ENCODE peak calls at places on chromosome 21, in six cellular contexts. D, H, L, V, X and C are unnamed samples.

GRCh38 chr21:38729745-38730401 is 75.9 kb upstream of the ETS2 start:
- DNase-seq in X (no peak), D (no peak), L (no peak), V (no peak), H (no peak), C (no peak)

GRCh38 chr21:38956791-38957571 is 151.3 kb downstream of the ETS2 start:
- DNase-seq in L (peak), X (no peak), V (no peak), D (no peak), H (no peak), C (no peak)

GRCh38 chr21:33403786-33404571 is 766 bp downstream of the IFNGR2 start:
- DNase-seq in L (peak), H (no peak), X (peak), D (no peak), V (peak), C (peak)

GRCh38 chr21:30216041-30216723 is at the start of gene CLDN8:
- DNase-seq in V (no peak), D (no peak), X (no peak), H (no peak), L (no peak), C (no peak)

GRCh38 chr21:33645730-33646129 is 3.4 kb downstream of the ITSN1 start:
- DNase-seq in L (no peak), V (no peak), D (no peak), H (no peak), X (no peak), C (no peak)

GRCh38 chr21:38841472-38841871 is 35.7 kb downstream of the ETS2 start:
- DNase-seq in H (no peak), X (no peak), L (no peak), V (no peak), D (no peak), C (no peak)

GRCh38 chr21:29175408-29176147 is 45.1 kb downstream of the MAP3K7CL start:
- DNase-seq in X (peak), L (no peak), D (no peak), V (no peak), H (peak), C (no peak)

GRCh38 chr21:46124926-46125845 is 27.3 kb downstream of the COL6A2 start:
- DNase-seq in D (no peak), V (peak), X (no peak), L (no peak), H (no peak), C (peak)

GRCh38 chr21:31132574-31133242 is 94.4 kb upstream of the KRTAP19-8 start:
- DNase-seq in L (no peak), X (no peak), D (peak), V (no peak), H (no peak), C (no peak)

GRCh38 chr21:35149698-35150097 is 100.6 kb upstream of the RUNX1 start:
- DNase-seq in V (no peak), D (no peak), L (no peak), H (no peak), X (no peak), C (no peak)

GRCh38 chr21:40568756-40569155 is 278.2 kb downstream of the DSCAM start:
- DNase-seq in D (no peak), X (no peak), H (no peak), V (no peak), L (no peak), C (no peak)

GRCh38 chr21:38955495-38955894 is 149.8 kb downstream of the ETS2 start:
- DNase-seq in H (no peak), X (no peak), V (no peak), D (no peak), L (no peak), C (no peak)

GRCh38 chr21:27743971-27744564 is 777.2 kb upstream of the ADAMTS5 start:
- DNase-seq in X (no peak), V (no peak), L (no peak), H (no peak), D (no peak), C (no peak)

GRCh38 chr21:41885341-41886024 is 6.3 kb upstream of the PRDM15 start:
- DNase-seq in H (no peak), V (no peak), D (no peak), X (no peak), L (no peak), C (no peak)

GRCh38 chr21:26032263-26032662 is 138.3 kb downstream of the APP start:
- DNase-seq in V (no peak), D (no peak), X (no peak), L (no peak), H (no peak), C (no peak)
- TF ChIP-seq CHD2 in V (no peak), D (no peak), X (no peak), L (no peak), H (no peak), C (no peak)

DNA sequence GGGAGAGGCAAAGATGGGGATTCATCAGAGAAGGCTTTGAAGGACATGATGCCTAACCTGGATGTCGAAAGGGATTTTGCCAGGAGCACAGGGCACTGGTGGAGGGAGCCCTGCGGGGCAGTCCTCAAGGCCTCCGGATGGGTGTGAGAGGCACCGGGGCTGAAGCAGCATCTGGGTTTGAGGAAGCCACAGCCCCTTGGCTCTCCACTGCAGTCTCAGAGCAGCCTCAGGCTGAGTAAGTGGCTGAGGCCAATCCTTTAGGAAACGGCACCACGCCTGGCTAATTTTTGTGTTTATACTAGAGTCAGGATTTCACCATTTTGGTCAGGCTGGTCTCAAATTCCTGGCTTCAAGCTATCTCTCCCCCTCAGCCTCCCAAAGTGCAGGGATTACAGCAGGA is 12.0 kb downstream of the ERVH48-1 start:
- DNase-seq in X (no peak), L (no peak), D (no peak), H (no peak), V (no peak), C (no peak)
- TF ChIP-seq CHD2 in X (no peak), L (no peak), D (no peak), H (no peak), V (no peak), C (no peak)

GRCh38 chr21:14995695-14996490 is 68.9 kb downstream of the NRIP1 start:
- DNase-seq in X (no peak), L (no peak), D (no peak), H (peak), V (no peak), C (no peak)
- TF ChIP-seq CHD2 in X (no peak), L (no peak), D (no peak), H (no peak), V (no peak), C (no peak)

DNA sequence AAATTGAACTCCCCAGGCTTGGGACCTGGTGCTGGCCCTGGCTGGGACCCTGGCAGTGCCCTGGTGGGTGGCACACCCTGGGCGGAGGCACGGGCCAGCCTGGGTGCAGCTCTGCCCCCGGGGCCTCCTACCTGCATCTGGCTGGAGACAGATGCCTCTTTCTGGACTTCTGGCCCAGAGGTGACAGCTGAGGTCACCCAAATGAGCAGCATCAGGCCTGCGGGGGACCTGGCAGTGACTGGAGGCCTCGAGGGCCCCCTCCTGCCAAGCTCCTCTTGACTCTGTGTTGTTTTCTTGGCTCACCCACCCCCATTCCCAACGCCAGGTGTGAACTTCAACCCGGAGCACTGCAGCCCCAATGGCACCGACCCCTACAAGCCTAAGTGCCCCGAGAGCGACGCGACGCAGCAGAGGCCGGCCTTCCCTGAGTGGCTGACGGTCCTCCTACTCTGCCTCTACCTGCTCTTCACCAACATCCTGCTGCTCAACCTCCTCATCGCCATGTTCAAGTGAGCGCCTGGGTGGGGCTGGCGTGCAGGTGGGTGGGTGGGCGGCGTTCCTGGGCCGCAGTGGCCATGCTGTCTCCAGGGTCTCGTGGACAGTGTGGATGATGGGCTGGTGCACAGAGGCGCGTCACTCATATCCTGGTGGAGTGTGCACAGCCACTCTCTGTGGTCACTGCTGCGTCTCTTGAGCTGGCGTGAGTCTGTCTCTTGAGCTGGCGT is 41.6 kb upstream of the LRRC3 start:
- DNase-seq in H (no peak), D (no peak), V (no peak), L (no peak), X (no peak), C (no peak)
- TF ChIP-seq CHD2 in H (no peak), D (no peak), V (no peak), L (no peak), X (no peak), C (no peak)

GRCh38 chr21:36381841-36382589 is 3.2 kb upstream of the CHAF1B start:
- DNase-seq in L (no peak), H (no peak), D (no peak), V (no peak), X (no peak), C (no peak)

GRCh38 chr21:36388076-36388475 is 2.9 kb downstream of the CHAF1B start:
- DNase-seq in L (no peak), V (no peak), H (no peak), X (no peak), D (no peak), C (no peak)

GRCh38 chr21:36385909-36386642 is 884 bp downstream of the CHAF1B start:
- DNase-seq in H (no peak), X (no peak), V (no peak), D (no peak), L (no peak), C (peak)

GRCh38 chr21:36384885-36385232 is 333 bp upstream of the CHAF1B start:
- DNase-seq in V (no peak), X (no peak), L (no peak), H (no peak), D (no peak), C (no peak)

GRCh38 chr21:36385233-36385908 is at the start of gene CHAF1B:
- DNase-seq in L (peak), D (no peak), X (peak), H (peak), V (peak), C (peak)
- TF ChIP-seq CHD2 in L (no peak), D (no peak), X (no peak), H (no peak), V (no peak), C (no peak)